ENCODE peak calls at places on chromosome 13, in eight cellular contexts. U, Z, F, T, N, A, G and C are unnamed samples.

GRCh38 chr13:48302920-48303330 is 626 bp upstream of the RB1 start:
- DNase-seq in U (no peak), Z (peak), F (no peak), T (no peak), N (peak), A (no peak), G (peak), C (no peak)

GRCh38 chr13:96816874-96817273 is 177.4 kb downstream of the OXGR1 start:
- DNase-seq in U (no peak), Z (no peak), F (no peak), T (peak), N (no peak), A (no peak), G (no peak), C (no peak)

GRCh38 chr13:56700324-56700723 is 440.4 kb upstream of the PRR20A start:
- DNase-seq in U (no peak), Z (peak), F (no peak), T (no peak), N (no peak), A (no peak), G (peak), C (no peak)

GRCh38 chr13:38384171-38384570 is 34.5 kb downstream of the UFM1 start:
- DNase-seq in U (no peak), Z (no peak), F (no peak), T (no peak), N (no peak), A (no peak), G (no peak), C (no peak)

GRCh38 chr13:33639158-33639557 is 178.8 kb upstream of the RFC3 start:
- DNase-seq in U (no peak), Z (no peak), F (peak), T (no peak), N (peak), A (peak), G (peak), C (no peak)

GRCh38 chr13:107642841-107643240 is 572.5 kb downstream of the LIG4 start:
- DNase-seq in U (no peak), Z (no peak), F (no peak), T (no peak), N (peak), A (no peak), G (no peak), C (no peak)

GRCh38 chr13:32905864-32906180 is 110.4 kb upstream of the KL start:
- DNase-seq in U (no peak), Z (peak), F (peak), T (no peak), N (peak), A (peak), G (no peak), C (no peak)

GRCh38 chr13:21948781-21949474 is 278.1 kb downstream of the FGF9 start:
- DNase-seq in U (no peak), Z (no peak), F (no peak), T (no peak), N (no peak), A (no peak), G (no peak), C (no peak)

GRCh38 chr13:75258159-75258782 is 223.7 kb downstream of the TBC1D4 start:
- DNase-seq in U (peak), Z (peak), F (peak), T (no peak), N (peak), A (peak), G (peak), C (no peak)

GRCh38 chr13:52599853-52600603 is 42.2 kb upstream of the HNRNPA1L2 start:
- DNase-seq in U (no peak), Z (peak), F (peak), T (peak), N (peak), A (peak), G (peak), C (no peak)

GRCh38 chr13:114140131-114140908 is 7.9 kb upstream of the RASA3 start:
- DNase-seq in U (no peak), Z (no peak), F (no peak), T (no peak), N (no peak), A (no peak), G (no peak), C (no peak)

GRCh38 chr13:102854675-102855074 is 8.8 kb downstream of the ERCC5 start:
- DNase-seq in U (no peak), Z (no peak), F (no peak), T (no peak), N (no peak), A (no peak), G (no peak), C (no peak)

GRCh38 chr13:41224113-41225110 is 30.0 kb upstream of the KBTBD7 start:
- DNase-seq in U (no peak), Z (no peak), F (peak), T (no peak), N (peak), A (peak), G (peak), C (peak)
- H3K9ac ChIP-seq in U (no peak), Z (no peak), F (no peak), T (no peak), N (no peak), A (no peak), G (no peak), C (no peak)

GRCh38 chr13:98482476-98483444 is 94.1 kb downstream of the STK24 start:
- DNase-seq in U (no peak), Z (no peak), F (peak), T (no peak), N (peak), A (peak), G (no peak), C (no peak)
- H3K9ac ChIP-seq in U (no peak), Z (no peak), F (peak), T (no peak), N (no peak), A (no peak), G (no peak), C (peak)

GRCh38 chr13:64052526-64052925 is 2636.9 kb upstream of the PCDH20 start:
- DNase-seq in U (no peak), Z (no peak), F (no peak), T (no peak), N (no peak), A (no peak), G (no peak), C (no peak)
- H3K9ac ChIP-seq in U (no peak), Z (no peak), F (no peak), T (no peak), N (no peak), A (no peak), G (no peak), C (no peak)

DNA sequence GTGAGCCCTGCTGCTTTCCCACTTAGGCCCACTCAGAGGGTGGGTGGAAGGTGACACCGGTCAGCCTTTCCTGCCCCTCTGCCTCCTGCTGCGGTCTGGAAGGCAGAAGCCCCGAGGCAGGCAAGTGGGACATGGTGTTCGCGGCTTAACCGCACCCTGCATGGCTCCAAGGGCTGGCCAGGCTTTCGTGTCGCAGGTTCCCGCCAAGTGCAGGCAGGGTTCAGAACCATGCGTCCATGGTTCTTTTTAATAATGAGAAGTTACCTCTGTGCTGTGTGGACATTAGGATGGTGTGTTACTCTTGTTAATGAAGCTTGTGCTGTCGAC is 969 bp downstream of the DGKH start:
- DNase-seq in U (no peak), Z (no peak), F (no peak), T (no peak), N (no peak), A (no peak), G (no peak), C (no peak)
- H3K9ac ChIP-seq in U (peak), Z (peak), F (peak), T (no peak), N (peak), A (peak), G (no peak), C (peak)